ENCODE peak calls at places on chromosomes 4 and X, in seven cellular contexts. I, H, K, W, V, S and T are unnamed samples.

GRCh38 chr4:78058591-78059523 is 1.7 kb downstream of the FRAS1 start:
- DNase-seq in I (peak; percentile 59), H (no peak), K (no peak), W (peak; percentile 35), V (peak; percentile 60), S (no peak), T (peak; percentile 44)

GRCh38 chr4:8580321-8581093 is at the start of gene GPR78:
- DNase-seq in I (peak; percentile 20), H (peak; percentile 49), K (peak; percentile 75), W (peak; percentile 64), V (peak; percentile 65), S (no peak), T (peak; percentile 85)

GRCh38 chr4:141020801-141021261 is 112.4 kb downstream of the RNF150 start:
- DNase-seq in I (no peak), H (peak; percentile 68), K (no peak), W (no peak), V (peak; percentile 42), S (no peak), T (no peak)

GRCh38 chr4:86919824-86920223 is 15.0 kb upstream of the AFF1 start:
- DNase-seq in I (peak; percentile 24), H (peak; percentile 24), K (no peak), W (no peak), V (peak; percentile 50), S (no peak), T (no peak)

GRCh38 chr4:184850431-184851199 is 24.8 kb upstream of the ACSL1 start:
- DNase-seq in I (no peak), H (no peak), K (no peak), W (peak; percentile 18), V (no peak), S (no peak), T (no peak)

GRCh38 chrX:69179380-69179911 is 14.2 kb upstream of the PJA1 start:
- DNase-seq in I (no peak), H (peak; percentile 29), K (no peak), W (no peak), V (peak; percentile 30), S (peak; percentile 1), T (no peak)

GRCh38 chrX:40485973-40486372 is 94.8 kb upstream of the ATP6AP2 start:
- DNase-seq in I (no peak), H (no peak), K (no peak), W (no peak), V (no peak), S (no peak), T (no peak)

GRCh38 chr4:26369132-26370036 is 48.6 kb downstream of the RBPJ start:
- DNase-seq in I (no peak), H (peak; percentile 13), K (no peak), W (no peak), V (peak; percentile 5), S (no peak), T (no peak)

GRCh38 chrX:153052534-153052933 is 3.7 kb upstream of the PNMA3 start:
- DNase-seq in I (no peak), H (no peak), K (no peak), W (no peak), V (no peak), S (no peak), T (no peak)

GRCh38 chr4:95285797-95286196 is 263.0 kb downstream of the UNC5C start:
- DNase-seq in I (no peak), H (no peak), K (no peak), W (no peak), V (no peak), S (no peak), T (no peak)

GRCh38 chrX:130915302-130915701 is 12.3 kb upstream of the ENOX2 start:
- DNase-seq in I (no peak), H (peak; percentile 37), K (no peak), W (no peak), V (peak; percentile 52), S (no peak), T (no peak)

GRCh38 chr4:99806545-99806944 is 10.1 kb upstream of the DAPP1 start:
- DNase-seq in I (no peak), H (no peak), K (no peak), W (no peak), V (no peak), S (no peak), T (no peak)

GRCh38 chr4:141782205-141782604 is 145.8 kb downstream of the IL15 start:
- DNase-seq in I (no peak), H (no peak), K (no peak), W (no peak), V (no peak), S (no peak), T (no peak)

GRCh38 chr4:144547678-144548298 is 98.2 kb upstream of the HHIP start:
- DNase-seq in I (no peak), H (no peak), K (no peak), W (no peak), V (no peak), S (no peak), T (no peak)

GRCh38 chr4:74659576-74660411 is 134.5 kb downstream of the BTC start:
- DNase-seq in I (peak; percentile 100), H (peak; percentile 99), K (peak; percentile 82), W (peak; percentile 84), V (peak; percentile 99), S (peak; percentile 95), T (no peak)

GRCh38 chr4:79259242-79259641 is 66.6 kb downstream of the NAA11 start:
- DNase-seq in I (no peak), H (no peak), K (no peak), W (no peak), V (no peak), S (no peak), T (no peak)

GRCh38 chr4:87105101-87105852 is 115.1 kb downstream of the KLHL8 start:
- DNase-seq in I (no peak), H (no peak), K (no peak), W (no peak), V (no peak), S (no peak), T (no peak)

GRCh38 chr4:184355111-184355604 is 119.2 kb downstream of the IRF2 start:
- DNase-seq in I (peak; percentile 74), H (peak; percentile 93), K (peak; percentile 88), W (peak; percentile 98), V (peak; percentile 96), S (peak; percentile 54), T (no peak)

GRCh38 chrX:107154787-107155620 is 36.4 kb upstream of the RBM41 start:
- DNase-seq in I (peak; percentile 78), H (peak; percentile 9), K (peak; percentile 67), W (peak; percentile 12), V (no peak), S (no peak), T (no peak)

GRCh38 chr4:128166982-128167381 is 105.9 kb downstream of the LARP1B start:
- DNase-seq in I (no peak), H (no peak), K (no peak), W (no peak), V (no peak), S (no peak), T (no peak)

GRCh38 chrX:120642871-120643270 is 13.0 kb upstream of the C1GALT1C1 start:
- DNase-seq in I (no peak), H (no peak), K (no peak), W (no peak), V (no peak), S (no peak), T (no peak)

GRCh38 chrX:120638619-120639018 is 8.8 kb upstream of the C1GALT1C1 start:
- DNase-seq in I (no peak), H (no peak), K (no peak), W (no peak), V (no peak), S (no peak), T (no peak)
- TF ChIP-seq CTCF in I (no peak), H (no peak), K (no peak), W (no peak), V (no peak), S (no peak), T (no peak)

GRCh38 chrX:74534569-74535038 is 79.8 kb downstream of the RLIM start:
- DNase-seq in I (peak; percentile 56), H (peak; percentile 53), K (no peak), W (peak; percentile 68), V (peak; percentile 27), S (no peak), T (no peak)

GRCh38 chrX:74537011-74537390 is 77.4 kb downstream of the RLIM start:
- DNase-seq in I (peak; percentile 3), H (peak; percentile 33), K (no peak), W (peak; percentile 18), V (peak; percentile 78), S (no peak), T (no peak)

GRCh38 chrX:74535633-74536141 is 78.7 kb downstream of the RLIM start:
- DNase-seq in I (peak; percentile 54), H (peak; percentile 66), K (peak; percentile 4), W (peak; percentile 86), V (peak; percentile 64), S (no peak), T (peak; percentile 9)

GRCh38 chrX:74535211-74535621 is 79.2 kb downstream of the RLIM start:
- DNase-seq in I (peak; percentile 43), H (peak; percentile 71), K (peak; percentile 16), W (peak; percentile 88), V (peak; percentile 75), S (no peak), T (no peak)

DNA sequence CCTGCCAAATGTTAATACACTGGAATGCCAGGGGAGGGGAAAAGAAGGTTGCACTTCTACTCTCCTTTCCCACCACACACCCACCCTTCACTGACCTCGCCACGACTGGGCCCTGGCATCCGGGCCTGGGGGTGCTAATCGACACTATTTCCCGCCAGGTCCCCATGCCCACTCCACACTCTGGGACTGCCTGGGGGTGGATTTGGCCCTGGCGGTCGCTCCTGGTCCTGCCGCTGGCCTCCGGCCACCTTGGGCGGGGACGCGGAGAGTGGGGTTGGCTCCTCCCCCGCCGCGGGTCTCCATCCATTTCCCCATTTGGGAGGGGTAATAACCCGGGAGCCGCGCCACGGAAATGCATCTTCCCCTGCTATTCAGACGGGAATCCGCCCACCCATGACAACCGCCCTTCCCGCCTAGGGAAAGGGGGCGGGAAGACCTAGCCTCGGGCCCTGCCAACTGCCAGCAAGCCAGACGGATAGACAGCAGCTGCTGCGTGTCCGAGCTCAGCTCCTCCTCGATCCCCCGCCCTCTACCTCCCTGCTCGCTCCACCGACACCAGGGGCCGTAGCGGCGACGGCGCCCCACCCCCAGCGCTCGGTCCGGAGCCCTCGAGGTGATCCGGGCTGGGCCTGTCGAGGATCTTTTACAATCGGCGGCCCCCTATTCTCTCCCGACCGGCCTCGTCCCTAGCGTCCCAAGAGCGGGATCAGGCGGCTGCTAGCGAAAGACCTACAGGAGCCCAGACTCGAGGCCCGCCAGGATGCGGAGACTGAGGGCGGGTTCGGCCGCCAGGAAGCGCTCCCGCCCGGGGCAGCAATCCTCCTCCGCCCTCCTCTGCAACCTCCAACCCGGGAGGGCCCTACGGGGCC is 78.0 kb downstream of the RLIM start:
- DNase-seq in I (peak; percentile 47), H (peak; percentile 83), K (peak; percentile 8), W (peak; percentile 91), V (peak; percentile 92), S (peak; percentile 71), T (peak; percentile 53)
- TF ChIP-seq CTCF in I (peak; percentile 24), H (peak; percentile 37), K (no peak), W (no peak), V (peak; percentile 41), S (peak; percentile 48), T (peak; percentile 57)

GRCh38 chrX:154428176-154429171 is at the start of gene ATP6AP1:
- DNase-seq in I (peak; percentile 80), H (peak; percentile 92), K (peak; percentile 95), W (peak; percentile 94), V (peak; percentile 96), S (peak; percentile 82), T (peak; percentile 71)
- TF ChIP-seq CTCF in I (peak; percentile 16), H (no peak), K (peak; percentile 20), W (peak; percentile 15), V (no peak), S (no peak), T (no peak)

GRCh38 chr4:54607067-54607466 is 50.7 kb upstream of the KIT start:
- DNase-seq in I (no peak), H (no peak), K (no peak), W (no peak), V (no peak), S (no peak), T (no peak)
- TF ChIP-seq CTCF in I (no peak), H (no peak), K (no peak), W (no peak), V (no peak), S (no peak), T (no peak)